ENCODE peak calls at places on chromosomes 3 and 15, in five cellular contexts. R, X, Z, T and I are unnamed samples.
A peak's percentile ranks its signal among the peaks of the same experiment; 100 is the strongest.

GRCh38 chr3:142450881-142451280 is 3.0 kb upstream of the XRN1 start:
- DNase-seq in Z (no peak), X (no peak), R (no peak), T (no peak), I (no peak)

GRCh38 chr3:128875556-128876120 is 3.8 kb upstream of the ACAD9 start:
- DNase-seq in T (peak; percentile 9), X (no peak), Z (no peak), R (no peak), I (peak; percentile 39)

GRCh38 chr3:179811321-179812095 is 158.7 kb downstream of the USP13 start:
- DNase-seq in Z (peak; percentile 78), R (no peak), X (peak; percentile 24), T (peak; percentile 43), I (peak; percentile 50)

GRCh38 chr3:187101184-187102072 is 37.9 kb downstream of the RPL39L start:
- DNase-seq in R (no peak), T (peak; percentile 15), X (peak; percentile 43), Z (peak; percentile 72), I (peak; percentile 63)

GRCh38 chr3:55521086-55522060 is 34.3 kb upstream of the WNT5A start:
- DNase-seq in T (no peak), Z (peak; percentile 53), X (peak; percentile 64), R (no peak), I (no peak)

GRCh38 chr3:184259878-184260570 is 1.3 kb downstream of the CAMK2N2 start:
- DNase-seq in T (no peak), R (peak; percentile 14), Z (peak; percentile 36), X (no peak), I (peak; percentile 70)

GRCh38 chr15:39629906-39630305 is 49.0 kb downstream of the THBS1 start:
- DNase-seq in R (no peak), Z (no peak), X (no peak), T (no peak), I (no peak)

GRCh38 chr3:11632966-11633365 is 10.7 kb downstream of the VGLL4 start:
- DNase-seq in Z (no peak), R (no peak), T (no peak), X (no peak), I (no peak)

GRCh38 chr3:156448300-156448699 is 106.6 kb downstream of the SSR3 start:
- DNase-seq in R (no peak), T (no peak), Z (peak; percentile 31), X (no peak), I (peak; percentile 35)

GRCh38 chr15:89034305-89034704 is 54.0 kb upstream of the ABHD2 start:
- DNase-seq in Z (no peak), R (no peak), X (no peak), T (no peak), I (no peak)

GRCh38 chr3:193673845-193674244 is 80.8 kb downstream of the OPA1 start:
- DNase-seq in X (no peak), Z (no peak), R (no peak), T (peak; percentile 23), I (no peak)

GRCh38 chr3:86830566-86830965 is 160.4 kb downstream of the VGLL3 start:
- DNase-seq in T (no peak), Z (peak; percentile 56), R (no peak), X (peak; percentile 31), I (peak; percentile 12)

GRCh38 chr15:37135225-37135624 is 34.9 kb upstream of the MEIS2 start:
- DNase-seq in Z (no peak), X (no peak), R (no peak), T (no peak), I (no peak)

GRCh38 chr3:115836944-115837343 is 213.6 kb downstream of the GAP43 start:
- DNase-seq in T (no peak), R (no peak), Z (peak; percentile 18), X (no peak), I (peak; percentile 14)

GRCh38 chr15:47670365-47670764 is 46.9 kb upstream of the SEMA6D start:
- DNase-seq in Z (no peak), X (no peak), T (no peak), R (no peak), I (no peak)

GRCh38 chr3:146781606-146782005 is 176.5 kb upstream of the PLSCR5 start:
- DNase-seq in T (no peak), Z (no peak), X (no peak), R (no peak), I (peak; percentile 45)

GRCh38 chr15:88257311-88257901 is 867 bp upstream of the NTRK3 start:
- DNase-seq in Z (peak; percentile 17), R (peak; percentile 76), X (no peak), T (peak; percentile 53), I (no peak)

GRCh38 chr3:16254933-16255725 is 9.6 kb downstream of the DPH3 start:
- DNase-seq in R (no peak), X (no peak), Z (no peak), T (no peak), I (no peak)

GRCh38 chr3:52291508-52292181 is 4.0 kb downstream of the GLYCTK start:
- DNase-seq in Z (peak; percentile 24), X (no peak), T (no peak), R (no peak), I (no peak)

GRCh38 chr3:8490079-8490552 is 11.5 kb upstream of the LMCD1 start:
- DNase-seq in T (no peak), Z (peak; percentile 94), X (peak; percentile 40), R (no peak), I (peak; percentile 69)

GRCh38 chr15:37078000-37078399 is 22.3 kb downstream of the MEIS2 start:
- DNase-seq in X (no peak), T (no peak), Z (no peak), R (no peak), I (no peak)

GRCh38 chr3:127735767-127736693 is 63.3 kb downstream of the ABTB1 start:
- DNase-seq in T (no peak), R (no peak), X (peak; percentile 44), Z (peak; percentile 77), I (peak; percentile 72)

GRCh38 chr15:74773329-74773728 is 8.6 kb upstream of the CSK start:
- DNase-seq in Z (no peak), X (no peak), R (no peak), T (no peak), I (no peak)

GRCh38 chr3:81274671-81275070 is 486.8 kb downstream of the GBE1 start:
- DNase-seq in Z (peak; percentile 5), X (no peak), T (no peak), R (no peak), I (no peak)

GRCh38 chr3:70501596-70501995 is 189.2 kb upstream of the MDFIC2 start:
- DNase-seq in Z (no peak), R (no peak), T (no peak), X (no peak), I (no peak)

GRCh38 chr3:106144051-106144450 is 275.2 kb upstream of the CBLB start:
- DNase-seq in X (no peak), T (no peak), R (no peak), Z (no peak), I (no peak)

GRCh38 chr15:52010633-52011595 is 8.1 kb upstream of the MAPK6 start:
- DNase-seq in Z (peak; percentile 83), R (no peak), T (no peak), X (no peak), I (no peak)

GRCh38 chr3:29694783-29695182 is 413.9 kb downstream of the RBMS3 start:
- DNase-seq in X (peak; percentile 59), T (no peak), Z (peak; percentile 95), R (no peak), I (peak; percentile 66)